ENCODE peak calls at places on chromosomes 12 and 14, in four cellular contexts. One of them, this sample, is unnamed.

GRCh38 chr12:49515266-49515665 is 23.6 kb upstream of the KCNH3 start:
- DNase-seq in HepG2: no peak
- DNase-seq in K562: no peak
- DNase-seq in GM12878: no peak
- DNase-seq in this sample: no peak

GRCh38 chr14:77131871-77132486 is 9.6 kb downstream of the ZDHHC22 start:
- DNase-seq in HepG2: no peak
- DNase-seq in K562: no peak
- DNase-seq in GM12878: no peak
- DNase-seq in this sample: no peak

GRCh38 chr14:103386632-103387329 is 1.6 kb downstream of the MARK3 start:
- DNase-seq in HepG2: no peak
- DNase-seq in K562: no peak
- DNase-seq in GM12878: no peak
- DNase-seq in this sample: no peak

GRCh38 chr14:52067873-52068740 is 752 bp downstream of the NID2 start:
- DNase-seq in HepG2: no peak
- DNase-seq in K562: no peak
- DNase-seq in GM12878: no peak
- DNase-seq in this sample: peak; percentile 47

GRCh38 chr12:2395352-2395977 is 342.7 kb downstream of the CACNA1C start:
- DNase-seq in HepG2: peak; percentile 29
- DNase-seq in K562: peak; percentile 73
- DNase-seq in GM12878: no peak
- DNase-seq in this sample: peak; percentile 79

GRCh38 chr14:65414961-65415589 is 2.5 kb downstream of the FUT8 start:
- DNase-seq in HepG2: peak; percentile 10
- DNase-seq in K562: no peak
- DNase-seq in GM12878: no peak
- DNase-seq in this sample: no peak

GRCh38 chr12:3668479-3669165 is 84.3 kb downstream of the CRACR2A start:
- DNase-seq in HepG2: no peak
- DNase-seq in K562: no peak
- DNase-seq in GM12878: no peak
- DNase-seq in this sample: no peak

GRCh38 chr14:75200451-75200850 is 24.0 kb upstream of the TMED10 start:
- DNase-seq in HepG2: no peak
- DNase-seq in K562: no peak
- DNase-seq in GM12878: no peak
- DNase-seq in this sample: no peak

GRCh38 chr12:27525373-27525772 is 1.4 kb downstream of the PPFIBP1 start:
- DNase-seq in HepG2: no peak
- DNase-seq in K562: no peak
- DNase-seq in GM12878: no peak
- DNase-seq in this sample: no peak

GRCh38 chr14:52706286-52706685 is 714 bp upstream of the PSMC6 start:
- DNase-seq in HepG2: no peak
- DNase-seq in K562: peak; percentile 31
- DNase-seq in GM12878: no peak
- DNase-seq in this sample: no peak

GRCh38 chr12:12405882-12406281 is 49.0 kb downstream of the BORCS5 start:
- DNase-seq in HepG2: peak; percentile 77
- DNase-seq in K562: no peak
- DNase-seq in GM12878: no peak
- DNase-seq in this sample: no peak

GRCh38 chr14:22112004-22112403 is 438.4 kb upstream of the OR4E1 start:
- DNase-seq in HepG2: peak; percentile 25
- DNase-seq in K562: peak; percentile 20
- DNase-seq in GM12878: no peak
- DNase-seq in this sample: peak; percentile 22

GRCh38 chr12:107503851-107504502 is 181.6 kb upstream of the PWP1 start:
- DNase-seq in HepG2: no peak
- DNase-seq in K562: no peak
- DNase-seq in GM12878: no peak
- DNase-seq in this sample: no peak

GRCh38 chr14:34450542-34450915 is 11.5 kb downstream of the SPTSSA start:
- DNase-seq in HepG2: peak; percentile 95
- DNase-seq in K562: no peak
- DNase-seq in GM12878: no peak
- DNase-seq in this sample: no peak

GRCh38 chr14:78567343-78567742 is 397.2 kb downstream of the NRXN3 start:
- DNase-seq in HepG2: no peak
- DNase-seq in K562: no peak
- DNase-seq in GM12878: no peak
- DNase-seq in this sample: no peak

GRCh38 chr14:21275261-21275858 is 4.5 kb upstream of the RPGRIP1 start:
- DNase-seq in HepG2: no peak
- DNase-seq in K562: no peak
- DNase-seq in GM12878: no peak
- DNase-seq in this sample: no peak

GRCh38 chr14:72615511-72616121 is 278.3 kb downstream of the DPF3 start:
- DNase-seq in HepG2: no peak
- DNase-seq in K562: no peak
- DNase-seq in GM12878: no peak
- DNase-seq in this sample: no peak

GRCh38 chr14:34693228-34693939 is 21.0 kb downstream of the CFL2 start:
- DNase-seq in HepG2: peak; percentile 45
- DNase-seq in K562: peak; percentile 25
- DNase-seq in GM12878: no peak
- DNase-seq in this sample: no peak

GRCh38 chr14:67191768-67192290 is 2.6 kb downstream of the GARIN2 start:
- DNase-seq in HepG2: no peak
- DNase-seq in K562: no peak
- DNase-seq in GM12878: no peak
- DNase-seq in this sample: no peak

GRCh38 chr12:89154743-89155530 is 197.4 kb downstream of the DUSP6 start:
- DNase-seq in HepG2: no peak
- DNase-seq in K562: no peak
- DNase-seq in GM12878: no peak
- DNase-seq in this sample: no peak

GRCh38 chr14:51513933-51514332 is 137.8 kb upstream of the FRMD6 start:
- DNase-seq in HepG2: no peak
- DNase-seq in K562: no peak
- DNase-seq in GM12878: no peak
- DNase-seq in this sample: no peak

GRCh38 chr12:3158851-3159465 is 81.8 kb downstream of the TSPAN9 start:
- DNase-seq in HepG2: no peak
- DNase-seq in K562: no peak
- DNase-seq in GM12878: no peak
- DNase-seq in this sample: no peak

GRCh38 chr14:22839159-22839779 is 2.9 kb downstream of the MMP14 start:
- DNase-seq in HepG2: no peak
- DNase-seq in K562: no peak
- DNase-seq in GM12878: no peak
- DNase-seq in this sample: no peak

GRCh38 chr12:67540920-67541624 is 107.5 kb upstream of the DYRK2 start:
- DNase-seq in HepG2: no peak
- DNase-seq in K562: no peak
- DNase-seq in GM12878: peak; percentile 23
- DNase-seq in this sample: no peak

GRCh38 chr12:85725991-85726390 is 110.2 kb downstream of the RASSF9 start:
- DNase-seq in HepG2: no peak
- DNase-seq in K562: no peak
- DNase-seq in GM12878: no peak
- DNase-seq in this sample: no peak

GRCh38 chr14:75450381-75451276 is 22.8 kb downstream of the JDP2 start:
- DNase-seq in HepG2: peak; percentile 61
- DNase-seq in K562: no peak
- DNase-seq in GM12878: no peak
- DNase-seq in this sample: no peak

GRCh38 chr12:124422142-124422569 is 127.3 kb downstream of the RFLNA start:
- DNase-seq in HepG2: no peak
- DNase-seq in K562: peak; percentile 82
- DNase-seq in GM12878: no peak
- DNase-seq in this sample: no peak

GRCh38 chr12:12229556-12230092 is 37.2 kb downstream of the LRP6 start:
- DNase-seq in HepG2: no peak
- DNase-seq in K562: no peak
- DNase-seq in GM12878: no peak
- DNase-seq in this sample: no peak

GRCh38 chr12:77213316-77213715 is 147.9 kb upstream of the E2F7 start:
- DNase-seq in HepG2: no peak
- DNase-seq in K562: no peak
- DNase-seq in GM12878: no peak
- DNase-seq in this sample: no peak

GRCh38 chr12:90908465-90908864 is 46.5 kb downstream of the CCER1 start:
- DNase-seq in HepG2: no peak
- DNase-seq in K562: no peak
- DNase-seq in GM12878: no peak
- DNase-seq in this sample: no peak

GRCh38 chr14:94364964-94365363 is 23.4 kb downstream of the SERPINA1 start:
- DNase-seq in HepG2: no peak
- DNase-seq in K562: no peak
- DNase-seq in GM12878: no peak
- DNase-seq in this sample: no peak

GRCh38 chr14:99598774-99599173 is 5.2 kb downstream of the CCDC85C start:
- DNase-seq in HepG2: peak; percentile 74
- DNase-seq in K562: no peak
- DNase-seq in GM12878: no peak
- DNase-seq in this sample: no peak

GRCh38 chr12:47370421-47370820 is 290.7 kb upstream of the AMIGO2 start:
- DNase-seq in HepG2: no peak
- DNase-seq in K562: no peak
- DNase-seq in GM12878: no peak
- DNase-seq in this sample: no peak

GRCh38 chr12:93833946-93834345 is 156.8 kb downstream of the CRADD start:
- DNase-seq in HepG2: no peak
- DNase-seq in K562: no peak
- DNase-seq in GM12878: no peak
- DNase-seq in this sample: no peak

GRCh38 chr14:77681196-77682157 is 26.3 kb downstream of the ALKBH1 start:
- DNase-seq in HepG2: peak; percentile 60
- DNase-seq in K562: no peak
- DNase-seq in GM12878: no peak
- DNase-seq in this sample: no peak

GRCh38 chr14:102594514-102595175 is 2.2 kb downstream of the RCOR1 start:
- DNase-seq in HepG2: peak; percentile 70
- DNase-seq in K562: peak; percentile 36
- DNase-seq in GM12878: peak; percentile 66
- DNase-seq in this sample: peak; percentile 68

GRCh38 chr12:113152835-113153814 is 3.6 kb downstream of the CFAP73 start:
- DNase-seq in HepG2: peak; percentile 55
- DNase-seq in K562: peak; percentile 75
- DNase-seq in GM12878: no peak
- DNase-seq in this sample: peak; percentile 82

GRCh38 chr12:61554268-61555008 is 705.8 kb upstream of the USP15 start:
- DNase-seq in HepG2: no peak
- DNase-seq in K562: no peak
- DNase-seq in GM12878: no peak
- DNase-seq in this sample: no peak

DNA sequence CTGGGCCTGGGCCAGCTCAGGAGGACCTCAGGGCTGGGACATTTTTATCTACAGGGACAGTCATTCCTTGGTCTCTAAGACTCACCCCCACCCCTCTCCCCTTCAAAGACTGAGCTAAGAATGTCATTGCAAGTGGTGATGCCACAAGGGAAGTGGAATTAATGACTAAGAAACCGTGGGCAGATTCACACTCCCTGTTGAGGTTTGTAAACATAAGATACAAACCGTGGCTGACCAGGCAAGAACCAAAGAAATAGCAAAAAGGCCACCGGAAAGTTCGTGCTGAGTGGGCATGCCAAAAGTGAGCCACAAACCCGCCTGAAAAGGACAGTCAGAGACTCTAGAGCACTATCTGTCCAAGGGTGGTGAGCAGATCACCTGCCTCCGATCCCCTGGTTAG is 25.7 kb downstream of the NUAK1 start:
- DNase-seq in HepG2: no peak
- DNase-seq in K562: no peak
- DNase-seq in GM12878: peak; percentile 7
- DNase-seq in this sample: no peak
- TF ChIP-seq FOXK2 in HepG2: no peak
- TF ChIP-seq FOXK2 in K562: no peak
- TF ChIP-seq FOXK2 in GM12878: no peak
- TF ChIP-seq FOXK2 in this sample: no peak

GRCh38 chr12:51748235-51748634 is 100.3 kb downstream of the FIGNL2 start:
- DNase-seq in HepG2: no peak
- DNase-seq in K562: no peak
- DNase-seq in GM12878: no peak
- DNase-seq in this sample: no peak
- TF ChIP-seq FOXK2 in HepG2: no peak
- TF ChIP-seq FOXK2 in K562: no peak
- TF ChIP-seq FOXK2 in GM12878: no peak
- TF ChIP-seq FOXK2 in this sample: no peak

DNA sequence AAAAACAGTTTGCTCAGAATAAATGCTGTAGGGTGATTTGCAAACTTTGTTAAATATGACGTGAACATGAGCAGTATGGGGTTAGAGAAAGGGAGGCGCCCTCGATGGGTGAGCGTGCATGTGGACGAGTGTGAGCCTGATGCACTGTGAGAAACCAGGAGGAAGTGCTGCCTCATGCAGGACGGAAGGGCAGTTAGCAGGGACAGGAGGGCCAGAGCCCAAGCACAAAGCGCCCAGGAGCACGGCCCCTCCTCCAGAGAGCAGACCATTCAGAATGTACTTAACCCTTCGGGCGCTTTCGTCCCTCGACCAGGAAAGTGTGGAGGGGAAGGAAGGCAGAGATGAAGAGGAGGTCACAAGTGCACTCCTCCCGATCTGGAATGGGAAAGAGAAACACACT is 44.9 kb downstream of the TCHP start:
- DNase-seq in HepG2: peak; percentile 58
- DNase-seq in K562: no peak
- DNase-seq in GM12878: no peak
- DNase-seq in this sample: no peak
- TF ChIP-seq FOXK2 in HepG2: no peak
- TF ChIP-seq FOXK2 in K562: no peak
- TF ChIP-seq FOXK2 in GM12878: no peak
- TF ChIP-seq FOXK2 in this sample: no peak

GRCh38 chr12:42396473-42397259 is 70.7 kb downstream of the PPHLN1 start:
- DNase-seq in HepG2: no peak
- DNase-seq in K562: no peak
- DNase-seq in GM12878: no peak
- DNase-seq in this sample: no peak
- TF ChIP-seq FOXK2 in HepG2: no peak
- TF ChIP-seq FOXK2 in K562: no peak
- TF ChIP-seq FOXK2 in GM12878: no peak
- TF ChIP-seq FOXK2 in this sample: no peak

This sample was measured in HEK293T.